ENCODE peak calls at places on chromosomes 12 and 14, in ten cellular contexts. S is IMR-90, P is prostate gland, Z is A549, J is heart left ventricle, Q is HepG2, L is suprapubic skin, I is gastrocnemius medialis, D is uterus, E is endothelial cell of umbilical vein. K is an unnamed sample.

GRCh38 chr12:47990351-47991105 is 13.7 kb downstream of the COL2A1 start:
- DNase-seq in S (peak), P (no peak), Z (no peak), J (no peak), Q (no peak), L (peak), I (no peak), D (no peak), E (no peak), K (peak)

GRCh38 chr14:102184678-102185040 is 45.0 kb downstream of the WDR20 start:
- DNase-seq in S (no peak), P (no peak), Z (no peak), J (no peak), Q (no peak), L (no peak), I (no peak), D (no peak), E (no peak), K (no peak)

GRCh38 chr12:57833672-57834071 is 12.9 kb downstream of the CTDSP2 start:
- DNase-seq in S (no peak), P (no peak), Z (no peak), J (no peak), Q (no peak), L (no peak), I (no peak), D (no peak), E (no peak), K (no peak)

GRCh38 chr14:33647385-33647786 is 303.5 kb downstream of the EGLN3 start:
- DNase-seq in S (peak), P (no peak), Z (no peak), J (no peak), Q (no peak), L (no peak), I (no peak), D (no peak), E (peak), K (no peak)

GRCh38 chr12:120961604-120962486 is 16.5 kb upstream of the HNF1A start:
- DNase-seq in S (no peak), P (peak), Z (peak), J (no peak), Q (no peak), L (peak), I (no peak), D (no peak), E (no peak), K (no peak)

GRCh38 chr14:75123991-75124390 is 2.9 kb downstream of the NEK9 start:
- DNase-seq in S (peak), P (no peak), Z (peak), J (no peak), Q (no peak), L (no peak), I (no peak), D (no peak), E (peak), K (no peak)

GRCh38 chr14:104598039-104598438 is 6.5 kb downstream of the TMEM179 start:
- DNase-seq in S (no peak), P (no peak), Z (no peak), J (peak), Q (no peak), L (no peak), I (peak), D (no peak), E (no peak), K (no peak)

GRCh38 chr14:21075719-21076437 is 5.8 kb downstream of the ARHGEF40 start:
- DNase-seq in S (no peak), P (no peak), Z (no peak), J (no peak), Q (no peak), L (no peak), I (no peak), D (no peak), E (no peak), K (no peak)

GRCh38 chr14:56659964-56660551 is 80.5 kb downstream of the TMEM260 start:
- DNase-seq in S (peak), P (no peak), Z (peak), J (no peak), Q (peak), L (no peak), I (no peak), D (no peak), E (peak), K (no peak)

GRCh38 chr14:75783184-75783583 is 122.1 kb downstream of the TTLL5 start:
- DNase-seq in S (no peak), P (no peak), Z (no peak), J (peak), Q (no peak), L (no peak), I (no peak), D (no peak), E (no peak), K (no peak)

GRCh38 chr14:103155013-103155412 is 31.8 kb downstream of the TNFAIP2 start:
- DNase-seq in S (peak), P (no peak), Z (peak), J (peak), Q (peak), L (peak), I (peak), D (no peak), E (no peak), K (peak)

GRCh38 chr14:23457587-23458445 is 11.7 kb upstream of the NGDN start:
- DNase-seq in S (no peak), P (no peak), Z (no peak), J (no peak), Q (peak), L (no peak), I (no peak), D (no peak), E (no peak), K (no peak)

GRCh38 chr14:92914087-92914656 is 8.8 kb upstream of the CHGA start:
- DNase-seq in S (peak), P (no peak), Z (no peak), J (no peak), Q (peak), L (no peak), I (no peak), D (no peak), E (peak), K (no peak)

GRCh38 chr12:28497889-28498411 is 307.7 kb downstream of the CCDC91 start:
- DNase-seq in S (peak), P (no peak), Z (no peak), J (no peak), Q (no peak), L (no peak), I (no peak), D (no peak), E (peak), K (no peak)

GRCh38 chr12:23684121-23684520 is 265.3 kb downstream of the SOX5 start:
- DNase-seq in S (no peak), P (no peak), Z (no peak), J (no peak), Q (no peak), L (no peak), I (no peak), D (no peak), E (no peak), K (no peak)

GRCh38 chr12:82740-83139 is 16.2 kb downstream of the IQSEC3 start:
- DNase-seq in S (no peak), P (no peak), Z (no peak), J (no peak), Q (no peak), L (no peak), I (no peak), D (no peak), E (no peak), K (peak)

GRCh38 chr12:116878567-116879508 is 2.4 kb downstream of the HRK start:
- DNase-seq in S (no peak), P (no peak), Z (no peak), J (no peak), Q (no peak), L (no peak), I (no peak), D (no peak), E (no peak), K (no peak)

GRCh38 chr14:104048758-104049496 is 36.6 kb upstream of the ASPG start:
- DNase-seq in S (no peak), P (no peak), Z (no peak), J (no peak), Q (no peak), L (no peak), I (no peak), D (no peak), E (no peak), K (no peak)

GRCh38 chr12:112299704-112300103 is 82.5 kb downstream of the HECTD4 start:
- DNase-seq in S (no peak), P (no peak), Z (no peak), J (no peak), Q (no peak), L (no peak), I (no peak), D (no peak), E (no peak), K (no peak)

GRCh38 chr12:116317986-116318737 is 40.7 kb upstream of the MED13L start:
- DNase-seq in S (no peak), P (peak), Z (no peak), J (no peak), Q (no peak), L (no peak), I (peak), D (peak), E (no peak), K (no peak)

GRCh38 chr14:63966407-63966806 is 113.6 kb downstream of the SYNE2 start:
- DNase-seq in S (no peak), P (no peak), Z (no peak), J (no peak), Q (no peak), L (no peak), I (no peak), D (no peak), E (no peak), K (no peak)

GRCh38 chr12:110010853-110011835 is 11.9 kb downstream of the ANKRD13A start:
- DNase-seq in S (no peak), P (no peak), Z (no peak), J (no peak), Q (peak), L (no peak), I (no peak), D (no peak), E (no peak), K (no peak)

GRCh38 chr14:78135450-78135891 is 34.7 kb upstream of the NRXN3 start:
- DNase-seq in S (no peak), P (no peak), Z (peak), J (no peak), Q (no peak), L (no peak), I (no peak), D (no peak), E (no peak), K (no peak)

GRCh38 chr14:99277534-99277933 is 5.5 kb upstream of the BCL11B start:
- DNase-seq in S (no peak), P (no peak), Z (no peak), J (no peak), Q (no peak), L (no peak), I (no peak), D (no peak), E (no peak), K (no peak)

GRCh38 chr14:100028990-100029677 is 36.1 kb upstream of the EVL start:
- DNase-seq in S (peak), P (no peak), Z (peak), J (no peak), Q (no peak), L (no peak), I (no peak), D (no peak), E (no peak), K (no peak)

GRCh38 chr12:26090853-26091510 is 33.9 kb downstream of the BHLHE41 start:
- DNase-seq in S (peak), P (no peak), Z (no peak), J (no peak), Q (peak), L (no peak), I (no peak), D (no peak), E (no peak), K (no peak)

GRCh38 chr12:130764475-130765185 is 48.5 kb upstream of the RIMBP2 start:
- DNase-seq in S (peak), P (no peak), Z (peak), J (no peak), Q (no peak), L (no peak), I (no peak), D (no peak), E (peak), K (no peak)

GRCh38 chr14:36657409-36658090 is 4.1 kb upstream of the PAX9 start:
- DNase-seq in S (no peak), P (peak), Z (no peak), J (no peak), Q (no peak), L (peak), I (no peak), D (no peak), E (no peak), K (no peak)

GRCh38 chr14:73266317-73266716 is 29.0 kb downstream of the PAPLN start:
- DNase-seq in S (no peak), P (no peak), Z (no peak), J (no peak), Q (no peak), L (no peak), I (no peak), D (no peak), E (no peak), K (no peak)

GRCh38 chr12:114669501-114670256 is 14.3 kb downstream of the TBX3 start:
- DNase-seq in S (peak), P (no peak), Z (no peak), J (no peak), Q (peak), L (no peak), I (no peak), D (peak), E (no peak), K (peak)

GRCh38 chr12:12592930-12593329 is 18.7 kb upstream of the CREBL2 start:
- DNase-seq in S (peak), P (no peak), Z (peak), J (no peak), Q (peak), L (no peak), I (no peak), D (no peak), E (no peak), K (no peak)

GRCh38 chr14:49919825-49920224 is 26.9 kb downstream of the ARF6 start:
- DNase-seq in S (no peak), P (no peak), Z (no peak), J (no peak), Q (no peak), L (no peak), I (no peak), D (no peak), E (no peak), K (no peak)

GRCh38 chr14:76320486-76320885 is 55.5 kb upstream of the ESRRB start:
- DNase-seq in S (no peak), P (no peak), Z (no peak), J (no peak), Q (no peak), L (no peak), I (no peak), D (no peak), E (no peak), K (no peak)

GRCh38 chr12:63766498-63766897 is 13.2 kb upstream of the RXYLT1 start:
- DNase-seq in S (no peak), P (no peak), Z (no peak), J (no peak), Q (no peak), L (no peak), I (no peak), D (no peak), E (no peak), K (no peak)
- TF ChIP-seq CTCF in S (peak), P (no peak), Z (no peak), J (peak), Q (no peak), L (no peak), I (no peak), D (no peak), E (no peak), K (no peak)

GRCh38 chr12:49232940-49233841 is 31.7 kb upstream of the TUBA1C start:
- DNase-seq in S (peak), P (peak), Z (no peak), J (peak), Q (peak), L (no peak), I (peak), D (peak), E (peak), K (no peak)
- TF ChIP-seq POLR2A in S (no peak), P (no peak), Z (no peak), J (no peak), Q (no peak), L (no peak), I (no peak), D (no peak), E (no peak), K (no peak)

GRCh38 chr12:71900091-71900490 is 38.6 kb upstream of the TPH2 start:
- DNase-seq in S (peak), P (no peak), Z (peak), J (no peak), Q (peak), L (no peak), I (no peak), D (no peak), E (peak), K (no peak)
- TF ChIP-seq CTCF in S (peak), P (no peak), Z (peak), J (no peak), Q (no peak), L (no peak), I (peak), D (no peak), E (peak), K (no peak)

DNA sequence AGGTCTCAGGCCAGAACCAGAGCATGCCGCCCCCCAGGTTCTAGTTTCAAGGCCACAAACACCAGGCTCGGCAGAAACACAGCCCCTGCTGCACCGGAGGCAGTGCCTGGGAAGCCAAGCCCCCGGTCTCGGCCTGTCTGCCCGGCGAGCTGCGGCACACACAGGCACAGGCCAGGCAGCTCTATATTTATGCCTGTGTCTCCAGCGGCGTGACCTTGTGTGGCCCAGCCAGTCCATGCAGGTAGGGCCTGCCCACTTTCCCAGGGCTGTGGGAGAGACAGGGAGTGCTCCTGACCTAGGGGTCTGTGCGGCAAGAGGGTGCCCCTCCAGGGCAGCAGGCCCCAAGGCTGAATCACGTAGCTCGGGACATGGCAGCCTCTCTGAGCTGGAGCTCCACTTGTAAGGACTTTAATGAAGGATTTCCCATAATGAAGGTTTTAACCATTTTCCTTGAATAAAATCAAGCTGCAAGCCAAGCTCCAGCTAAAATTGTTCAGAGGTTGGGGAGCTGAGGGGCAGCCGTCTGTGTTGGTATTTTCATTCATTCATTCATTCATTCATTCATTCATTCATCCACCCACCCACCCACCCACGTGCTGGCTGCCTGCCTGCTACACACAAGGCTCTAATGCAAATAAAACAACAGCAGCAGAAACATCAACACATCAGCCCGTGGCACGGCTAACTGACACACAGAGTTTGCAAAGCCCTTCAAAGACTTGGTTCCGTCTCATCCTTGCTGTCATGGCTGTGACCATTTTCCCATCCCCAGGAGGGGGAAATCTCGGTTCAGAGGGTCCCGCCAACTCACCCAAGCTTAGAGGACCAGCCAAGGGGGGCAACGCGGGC is 92.0 kb downstream of the RFLNA start:
- DNase-seq in S (no peak), P (no peak), Z (no peak), J (peak), Q (no peak), L (no peak), I (peak), D (no peak), E (peak), K (no peak)
- TF ChIP-seq POLR2A in S (no peak), P (no peak), Z (no peak), J (no peak), Q (no peak), L (no peak), I (no peak), D (no peak), E (no peak), K (no peak)

K was measured in lower leg skin.